ENCODE peak calls at places on chromosome 22, in seven cellular contexts. E is IMR-90, O is H9, D is trophoblast cell, P is mesendoderm, A is H1, H is neuronal stem cell. L is an unnamed sample.

GRCh38 chr22:31284756-31285155 is 7.5 kb downstream of the PIK3IP1 start:
- DNase-seq in E (no peak), O (no peak), D (no peak), P (no peak), A (no peak), H (no peak), L (no peak)

GRCh38 chr22:43555561-43556515 is 144.0 kb downstream of the MPPED1 start:
- DNase-seq in E (no peak), O (no peak), D (no peak), P (no peak), A (no peak), H (no peak), L (no peak)

GRCh38 chr22:50262460-50262911 is 1.0 kb upstream of the MAPK12 start:
- DNase-seq in E (no peak), O (no peak), D (no peak), P (no peak), A (no peak), H (no peak), L (no peak)

GRCh38 chr22:47623740-47624103 is 861.3 kb downstream of the TBC1D22A start:
- DNase-seq in E (no peak), O (no peak), D (no peak), P (no peak), A (no peak), H (no peak), L (no peak)

GRCh38 chr22:49797706-49798105 is 30.0 kb downstream of the BRD1 start:
- DNase-seq in E (no peak), O (no peak), D (no peak), P (no peak), A (no peak), H (no peak), L (no peak)

GRCh38 chr22:24247564-24248344 is 2.9 kb upstream of the GGT5 start:
- DNase-seq in E (peak; percentile 95), O (peak; percentile 91), D (peak; percentile 90), P (peak; percentile 86), A (peak; percentile 63), H (peak; percentile 70), L (peak; percentile 97)

GRCh38 chr22:47836957-47837356 is 1074.5 kb downstream of the TBC1D22A start:
- DNase-seq in E (no peak), O (no peak), D (peak; percentile 2), P (peak; percentile 77), A (no peak), H (no peak), L (no peak)

GRCh38 chr22:50252081-50253045 is 1.3 kb upstream of the HDAC10 start:
- DNase-seq in E (peak; percentile 52), O (peak; percentile 87), D (peak; percentile 62), P (peak; percentile 75), A (no peak), H (peak; percentile 62), L (peak; percentile 75)

DNA sequence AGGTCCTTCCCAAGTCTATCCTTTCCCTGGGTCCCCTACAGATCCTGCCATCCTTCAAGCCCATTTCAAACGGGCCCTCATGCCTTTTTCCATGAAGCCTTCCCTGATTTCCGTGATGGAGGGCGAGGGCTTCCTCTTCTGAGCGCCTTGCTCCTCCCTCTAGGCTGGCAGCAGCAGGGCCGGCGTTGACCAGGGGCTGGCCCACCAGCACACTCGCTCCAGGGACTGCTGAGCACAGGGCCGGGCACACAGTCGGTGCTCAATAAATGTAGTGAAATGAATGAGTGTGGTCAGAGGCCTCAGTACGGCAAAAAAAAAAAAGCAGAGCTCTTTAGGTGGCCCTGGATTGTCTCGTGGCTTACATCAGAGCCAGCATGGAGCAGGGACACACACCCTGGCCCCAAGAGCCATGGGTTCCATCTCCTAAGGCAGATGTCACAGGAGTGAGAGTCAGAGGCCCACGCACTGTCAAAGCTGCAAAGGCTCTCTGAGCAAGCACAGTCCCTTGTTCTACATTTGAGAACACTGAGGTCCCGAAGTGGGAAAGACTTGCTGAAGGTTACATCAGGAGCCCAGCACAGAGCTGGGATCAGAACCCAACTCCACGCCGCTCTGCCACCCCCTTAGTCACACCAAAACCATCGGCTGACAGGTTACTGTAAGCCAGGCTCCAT is 3.1 kb downstream of the IL2RB start:
- DNase-seq in E (no peak), O (no peak), D (no peak), P (no peak), A (no peak), H (no peak), L (no peak)
- H3K23ac ChIP-seq in E (no peak overlapping the region), O (no peak overlapping the region), D (no peak overlapping the region), P (no peak overlapping the region), A (no peak overlapping the region), H (no peak overlapping the region), L (no peak overlapping the region)

GRCh38 chr22:40054486-40054885 is 59.7 kb downstream of the FAM83F start:
- DNase-seq in E (no peak), O (no peak), D (no peak), P (no peak), A (no peak), H (no peak), L (no peak)

GRCh38 chr22:40050258-40050657 is 55.5 kb downstream of the FAM83F start:
- DNase-seq in E (no peak), O (no peak), D (no peak), P (no peak), A (no peak), H (no peak), L (no peak)

GRCh38 chr22:40055143-40055926 is 60.6 kb downstream of the FAM83F start:
- DNase-seq in E (no peak), O (no peak), D (peak; percentile 47), P (peak; percentile 82), A (no peak), H (no peak), L (no peak)

GRCh38 chr22:40053460-40053859 is 58.7 kb downstream of the FAM83F start:
- DNase-seq in E (no peak), O (no peak), D (peak; percentile 37), P (no peak), A (no peak), H (no peak), L (no peak)

DNA sequence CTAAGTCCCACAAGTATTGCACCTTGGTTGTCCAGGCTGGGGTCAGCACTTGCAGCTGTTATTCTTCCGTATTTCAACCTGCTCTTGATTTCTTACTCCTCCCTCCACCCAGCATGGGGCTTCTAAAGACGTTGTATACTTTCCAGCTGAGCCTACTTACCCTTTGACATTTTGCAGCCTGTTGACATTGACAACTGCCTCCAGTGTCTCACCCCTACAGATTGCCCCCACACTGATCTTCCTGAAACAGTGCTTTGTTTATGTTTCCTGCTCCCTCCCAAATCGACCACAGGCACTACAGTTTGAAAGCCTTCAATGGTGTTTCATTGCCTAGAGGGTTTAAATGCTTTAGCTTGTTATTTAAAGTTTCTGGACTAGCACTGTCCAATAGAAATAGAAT is 56.6 kb downstream of the FAM83F start:
- DNase-seq in E (no peak), O (no peak), D (no peak), P (no peak), A (no peak), H (no peak), L (peak; percentile 19)
- H3K4me2 ChIP-seq in E (no peak overlapping the region), O (no peak overlapping the region), D (no peak overlapping the region), P (no peak overlapping the region), A (no peak overlapping the region), H (no peak overlapping the region), L (no peak overlapping the region)

DNA sequence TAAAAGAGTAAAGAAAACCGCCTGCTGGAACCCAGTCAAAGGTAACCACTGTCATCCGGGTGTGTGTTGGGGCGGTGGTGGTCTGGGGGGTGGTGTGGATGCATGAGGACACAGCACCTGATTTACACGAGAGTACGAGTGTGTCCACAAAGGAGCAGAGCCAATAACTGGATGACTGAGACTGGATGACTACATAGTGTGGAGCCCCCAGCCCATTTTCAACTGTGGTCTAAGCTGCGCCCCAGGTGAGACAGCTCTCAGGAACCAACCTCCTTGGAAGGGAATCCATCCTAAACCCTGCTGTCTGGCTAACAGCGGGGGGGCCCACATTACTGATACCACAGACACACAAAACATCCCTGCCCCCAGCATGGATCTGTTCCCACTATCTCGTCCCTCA is 5.6 kb downstream of the CELSR1 start:
- DNase-seq in E (no peak), O (no peak), D (no peak), P (peak; percentile 32), A (no peak), H (no peak), L (no peak)
- H2BK120ac ChIP-seq in E (no peak overlapping the region), O (no peak overlapping the region), D (no peak overlapping the region), P (no peak overlapping the region), A (no peak overlapping the region), H (no peak overlapping the region), L (no peak overlapping the region)

DNA sequence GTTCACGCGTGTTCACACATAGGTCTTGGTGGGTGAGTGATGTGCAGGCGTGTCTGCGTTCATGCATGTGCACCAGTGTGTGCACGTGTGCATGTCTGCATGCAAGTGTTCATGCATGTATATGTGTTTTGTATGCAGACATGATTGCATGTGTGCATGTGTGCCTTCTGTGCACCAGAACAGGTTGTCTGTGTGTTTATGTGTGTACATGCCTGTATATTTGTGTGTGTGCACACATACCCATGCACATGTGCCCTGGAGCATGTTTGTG is 4.9 kb downstream of the ZDHHC8 start:
- DNase-seq in E (no peak), O (no peak), D (no peak), P (no peak), A (no peak), H (no peak), L (no peak)
- H3K23ac ChIP-seq in E (no peak overlapping the region), O (no peak overlapping the region), D (no peak overlapping the region), P (no peak overlapping the region), A (no peak overlapping the region), H (peak overlapping the region; percentile 8), L (no peak overlapping the region)

GRCh38 chr22:45105281-45105700 is 58.4 kb upstream of the NUP50 start:
- DNase-seq in E (peak; percentile 97), O (no peak), D (peak; percentile 97), P (no peak), A (no peak), H (no peak), L (peak; percentile 99)
- H3K4me2 ChIP-seq in E (peak overlapping the region; percentile 82), O (no peak overlapping the region), D (no peak overlapping the region), P (no peak overlapping the region), A (no peak overlapping the region), H (no peak overlapping the region), L (no peak overlapping the region)

GRCh38 chr22:28407645-28408044 is 272.0 kb downstream of the TTC28 start:
- DNase-seq in E (no peak), O (no peak), D (no peak), P (no peak), A (no peak), H (no peak), L (no peak)
- H2BK120ac ChIP-seq in E (no peak overlapping the region), O (no peak overlapping the region), D (no peak overlapping the region), P (no peak overlapping the region), A (no peak overlapping the region), H (no peak overlapping the region), L (no peak overlapping the region)

GRCh38 chr22:35418726-35419125 is 18.8 kb downstream of the MCM5 start:
- DNase-seq in E (no peak), O (no peak), D (no peak), P (no peak), A (no peak), H (no peak), L (no peak)
- H3K23ac ChIP-seq in E (no peak overlapping the region), O (no peak overlapping the region), D (no peak overlapping the region), P (no peak overlapping the region), A (no peak overlapping the region), H (no peak overlapping the region), L (no peak overlapping the region)

GRCh38 chr22:23243006-23243573 is 62.8 kb downstream of the BCR start:
- DNase-seq in E (no peak), O (peak; percentile 88), D (no peak), P (peak; percentile 95), A (peak; percentile 68), H (peak; percentile 72), L (no peak)
- H3K4me2 ChIP-seq in E (no peak overlapping the region), O (peak overlapping the region; percentile 58), D (no peak overlapping the region), P (peak overlapping the region; percentile 33), A (peak overlapping the region; percentile 77), H (peak overlapping the region; percentile 61), L (no peak overlapping the region)